ENCODE peak calls at places on chromosomes 1 and 21, in seven cellular contexts. One of them, this sample, is unnamed.

GRCh38 chr21:26842300-26842699 is 2.9 kb downstream of the ADAMTS1 start:
- DNase-seq in Right ventricle myocardium superior: no peak
- DNase-seq in heart right ventricle: peak
- DNase-seq in left cardiac atrium: no peak
- DNase-seq in activated naive CD4-positive, alpha-beta T cell treated with anti-CD3 and anti-CD28 coated beads, Interleukin-2, amount 50 U/mL, for 16 hours: no peak
- DNase-seq in activated CD4-positive, alpha-beta T cell treated with anti-CD3 and anti-CD28 coated beads, Interleukin-2, amount 50 U/mL, for 1 hour: no peak
- DNase-seq in SK-N-MC: no peak
- DNase-seq in this sample: no peak

GRCh38 chr1:161304927-161305871 is 4.6 kb downstream of the MPZ start:
- DNase-seq in Right ventricle myocardium superior: no peak
- DNase-seq in heart right ventricle: no peak
- DNase-seq in left cardiac atrium: no peak
- DNase-seq in activated naive CD4-positive, alpha-beta T cell treated with anti-CD3 and anti-CD28 coated beads, Interleukin-2, amount 50 U/mL, for 16 hours: no peak
- DNase-seq in activated CD4-positive, alpha-beta T cell treated with anti-CD3 and anti-CD28 coated beads, Interleukin-2, amount 50 U/mL, for 1 hour: no peak
- DNase-seq in SK-N-MC: no peak
- DNase-seq in this sample: no peak

GRCh38 chr1:110850632-110851031 is 22.3 kb upstream of the CD53 start:
- DNase-seq in Right ventricle myocardium superior: no peak
- DNase-seq in heart right ventricle: no peak
- DNase-seq in left cardiac atrium: no peak
- DNase-seq in activated naive CD4-positive, alpha-beta T cell treated with anti-CD3 and anti-CD28 coated beads, Interleukin-2, amount 50 U/mL, for 16 hours: no peak
- DNase-seq in activated CD4-positive, alpha-beta T cell treated with anti-CD3 and anti-CD28 coated beads, Interleukin-2, amount 50 U/mL, for 1 hour: no peak
- DNase-seq in SK-N-MC: no peak
- DNase-seq in this sample: no peak

GRCh38 chr1:159448181-159448580 is 8.7 kb downstream of the OR10J1 start:
- DNase-seq in Right ventricle myocardium superior: no peak
- DNase-seq in heart right ventricle: no peak
- DNase-seq in left cardiac atrium: no peak
- DNase-seq in activated naive CD4-positive, alpha-beta T cell treated with anti-CD3 and anti-CD28 coated beads, Interleukin-2, amount 50 U/mL, for 16 hours: no peak
- DNase-seq in activated CD4-positive, alpha-beta T cell treated with anti-CD3 and anti-CD28 coated beads, Interleukin-2, amount 50 U/mL, for 1 hour: no peak
- DNase-seq in SK-N-MC: no peak
- DNase-seq in this sample: no peak

GRCh38 chr21:45281411-45282282 is 6.0 kb downstream of the POFUT2 start:
- DNase-seq in Right ventricle myocardium superior: no peak
- DNase-seq in heart right ventricle: no peak
- DNase-seq in left cardiac atrium: no peak
- DNase-seq in activated naive CD4-positive, alpha-beta T cell treated with anti-CD3 and anti-CD28 coated beads, Interleukin-2, amount 50 U/mL, for 16 hours: no peak
- DNase-seq in activated CD4-positive, alpha-beta T cell treated with anti-CD3 and anti-CD28 coated beads, Interleukin-2, amount 50 U/mL, for 1 hour: no peak
- DNase-seq in SK-N-MC: no peak
- DNase-seq in this sample: no peak

GRCh38 chr1:12067900-12068821 is 5.1 kb downstream of the TNFRSF8 start:
- DNase-seq in Right ventricle myocardium superior: no peak
- DNase-seq in heart right ventricle: no peak
- DNase-seq in left cardiac atrium: peak
- DNase-seq in activated naive CD4-positive, alpha-beta T cell treated with anti-CD3 and anti-CD28 coated beads, Interleukin-2, amount 50 U/mL, for 16 hours: peak
- DNase-seq in activated CD4-positive, alpha-beta T cell treated with anti-CD3 and anti-CD28 coated beads, Interleukin-2, amount 50 U/mL, for 1 hour: no peak
- DNase-seq in SK-N-MC: no peak
- DNase-seq in this sample: no peak

GRCh38 chr1:181349512-181349911 is 133.8 kb upstream of the CACNA1E start:
- DNase-seq in Right ventricle myocardium superior: no peak
- DNase-seq in heart right ventricle: no peak
- DNase-seq in left cardiac atrium: no peak
- DNase-seq in activated naive CD4-positive, alpha-beta T cell treated with anti-CD3 and anti-CD28 coated beads, Interleukin-2, amount 50 U/mL, for 16 hours: no peak
- DNase-seq in activated CD4-positive, alpha-beta T cell treated with anti-CD3 and anti-CD28 coated beads, Interleukin-2, amount 50 U/mL, for 1 hour: no peak
- DNase-seq in SK-N-MC: no peak
- DNase-seq in this sample: no peak

GRCh38 chr1:3919706-3920105 is 19.6 kb upstream of the C1orf174 start:
- DNase-seq in Right ventricle myocardium superior: peak
- DNase-seq in heart right ventricle: no peak
- DNase-seq in left cardiac atrium: peak
- DNase-seq in activated naive CD4-positive, alpha-beta T cell treated with anti-CD3 and anti-CD28 coated beads, Interleukin-2, amount 50 U/mL, for 16 hours: no peak
- DNase-seq in activated CD4-positive, alpha-beta T cell treated with anti-CD3 and anti-CD28 coated beads, Interleukin-2, amount 50 U/mL, for 1 hour: no peak
- DNase-seq in SK-N-MC: no peak
- DNase-seq in this sample: no peak

GRCh38 chr1:31614538-31615005 is 2.9 kb upstream of the HCRTR1 start:
- DNase-seq in Right ventricle myocardium superior: no peak
- DNase-seq in heart right ventricle: no peak
- DNase-seq in left cardiac atrium: no peak
- DNase-seq in activated naive CD4-positive, alpha-beta T cell treated with anti-CD3 and anti-CD28 coated beads, Interleukin-2, amount 50 U/mL, for 16 hours: no peak
- DNase-seq in activated CD4-positive, alpha-beta T cell treated with anti-CD3 and anti-CD28 coated beads, Interleukin-2, amount 50 U/mL, for 1 hour: no peak
- DNase-seq in SK-N-MC: no peak
- DNase-seq in this sample: no peak

GRCh38 chr21:29360799-29361765 is 62.4 kb downstream of the BACH1 start:
- DNase-seq in Right ventricle myocardium superior: no peak
- DNase-seq in heart right ventricle: no peak
- DNase-seq in left cardiac atrium: no peak
- DNase-seq in activated naive CD4-positive, alpha-beta T cell treated with anti-CD3 and anti-CD28 coated beads, Interleukin-2, amount 50 U/mL, for 16 hours: no peak
- DNase-seq in activated CD4-positive, alpha-beta T cell treated with anti-CD3 and anti-CD28 coated beads, Interleukin-2, amount 50 U/mL, for 1 hour: no peak
- DNase-seq in SK-N-MC: no peak
- DNase-seq in this sample: no peak

GRCh38 chr21:45438391-45439145 is 33.6 kb downstream of the COL18A1 start:
- DNase-seq in Right ventricle myocardium superior: peak
- DNase-seq in heart right ventricle: no peak
- DNase-seq in left cardiac atrium: peak
- DNase-seq in activated naive CD4-positive, alpha-beta T cell treated with anti-CD3 and anti-CD28 coated beads, Interleukin-2, amount 50 U/mL, for 16 hours: no peak
- DNase-seq in activated CD4-positive, alpha-beta T cell treated with anti-CD3 and anti-CD28 coated beads, Interleukin-2, amount 50 U/mL, for 1 hour: no peak
- DNase-seq in SK-N-MC: no peak
- DNase-seq in this sample: no peak

GRCh38 chr21:35048706-35049617 is at the start of gene RUNX1:
- DNase-seq in Right ventricle myocardium superior: no peak
- DNase-seq in heart right ventricle: peak
- DNase-seq in left cardiac atrium: peak
- DNase-seq in activated naive CD4-positive, alpha-beta T cell treated with anti-CD3 and anti-CD28 coated beads, Interleukin-2, amount 50 U/mL, for 16 hours: peak
- DNase-seq in activated CD4-positive, alpha-beta T cell treated with anti-CD3 and anti-CD28 coated beads, Interleukin-2, amount 50 U/mL, for 1 hour: peak
- DNase-seq in SK-N-MC: no peak
- DNase-seq in this sample: no peak

GRCh38 chr1:98452162-98452561 is 209.4 kb upstream of the SNX7 start:
- DNase-seq in Right ventricle myocardium superior: no peak
- DNase-seq in heart right ventricle: no peak
- DNase-seq in left cardiac atrium: no peak
- DNase-seq in activated naive CD4-positive, alpha-beta T cell treated with anti-CD3 and anti-CD28 coated beads, Interleukin-2, amount 50 U/mL, for 16 hours: no peak
- DNase-seq in activated CD4-positive, alpha-beta T cell treated with anti-CD3 and anti-CD28 coated beads, Interleukin-2, amount 50 U/mL, for 1 hour: no peak
- DNase-seq in SK-N-MC: peak
- DNase-seq in this sample: no peak

GRCh38 chr21:45019076-45019886 is 55.1 kb upstream of the ADARB1 start:
- DNase-seq in Right ventricle myocardium superior: peak
- DNase-seq in heart right ventricle: no peak
- DNase-seq in left cardiac atrium: peak
- DNase-seq in activated naive CD4-positive, alpha-beta T cell treated with anti-CD3 and anti-CD28 coated beads, Interleukin-2, amount 50 U/mL, for 16 hours: peak
- DNase-seq in activated CD4-positive, alpha-beta T cell treated with anti-CD3 and anti-CD28 coated beads, Interleukin-2, amount 50 U/mL, for 1 hour: no peak
- DNase-seq in SK-N-MC: no peak
- DNase-seq in this sample: no peak

This sample was measured in NCI-H460.